ENCODE peak calls at places on chromosome 10, in four cellular contexts. E, J, L and K are unnamed samples.

GRCh38 chr10:45001382-45002148 is 842 bp downstream of the ZNF22 start:
- DNase-seq in J (no peak), E (peak), L (peak), K (peak)

GRCh38 chr10:26455567-26456315 is 17.6 kb downstream of the APBB1IP start:
- DNase-seq in J (no peak), L (no peak), E (no peak), K (no peak)

GRCh38 chr10:123559066-123559822 is 106.9 kb upstream of the GPR26 start:
- DNase-seq in J (peak), L (peak), E (peak), K (peak)

GRCh38 chr10:128744092-128744491 is 617.9 kb upstream of the MKI67 start:
- DNase-seq in E (no peak), L (no peak), J (no peak), K (no peak)

GRCh38 chr10:97792058-97792721 is 20.4 kb upstream of the SFRP5 start:
- DNase-seq in L (peak), J (no peak), E (no peak), K (peak)

GRCh38 chr10:15370212-15370740 is 813 bp downstream of the FAM171A1 start:
- DNase-seq in J (no peak), E (no peak), L (no peak), K (peak)

GRCh38 chr10:86968994-86969355 is 693 bp downstream of the ADIRF start:
- DNase-seq in L (peak), J (no peak), E (no peak), K (no peak)

GRCh38 chr10:5604236-5604925 is 62.0 kb downstream of the ASB13 start:
- DNase-seq in E (peak), J (no peak), L (no peak), K (peak)

GRCh38 chr10:120456143-120456625 is 843 bp upstream of the PLPP4 start:
- DNase-seq in J (no peak), L (no peak), E (no peak), K (no peak)

GRCh38 chr10:132001238-132001977 is 19.7 kb upstream of the BNIP3 start:
- DNase-seq in E (no peak), J (peak), L (peak), K (no peak)

GRCh38 chr10:3946234-3947229 is 161.5 kb upstream of the KLF6 start:
- DNase-seq in L (no peak), J (no peak), E (no peak), K (no peak)

GRCh38 chr10:43137701-43137970 is 609 bp upstream of the CSGALNACT2 start:
- DNase-seq in J (no peak), E (no peak), L (peak), K (peak)

GRCh38 chr10:72784551-72785421 is 92.8 kb downstream of the MCU start:
- DNase-seq in E (no peak), L (peak), J (no peak), K (peak)

GRCh38 chr10:70448236-70448635 is 6.8 kb upstream of the NODAL start:
- DNase-seq in J (no peak), E (peak), L (no peak), K (peak)

GRCh38 chr10:43965033-43965917 is 316.6 kb upstream of the ZNF32 start:
- DNase-seq in E (no peak), L (no peak), J (no peak), K (no peak)

GRCh38 chr10:60810437-60811182 is 32.3 kb downstream of the CDK1 start:
- DNase-seq in J (no peak), E (no peak), L (no peak), K (no peak)

GRCh38 chr10:68052463-68052862 is 22.6 kb downstream of the HERC4 start:
- DNase-seq in J (no peak), E (no peak), L (no peak), K (no peak)

GRCh38 chr10:129877773-129878371 is 86.2 kb downstream of the EBF3 start:
- DNase-seq in J (no peak), E (no peak), L (no peak), K (no peak)

GRCh38 chr10:54826994-54827560 is 26.0 kb upstream of the PCDH15 start:
- DNase-seq in L (no peak), J (no peak), E (no peak), K (no peak)

GRCh38 chr10:124521429-124521871 is 59.8 kb downstream of the LHPP start:
- DNase-seq in E (no peak), J (no peak), L (no peak), K (peak)

GRCh38 chr10:89129850-89130396 is 77.2 kb downstream of the CH25H start:
- DNase-seq in J (no peak), E (no peak), L (peak), K (no peak)

GRCh38 chr10:103733002-103733419 is 122.4 kb downstream of the SH3PXD2A start:
- DNase-seq in L (no peak), J (no peak), E (no peak), K (no peak)

GRCh38 chr10:89360153-89360552 is 17.7 kb upstream of the IFIT1B start:
- DNase-seq in L (no peak), J (no peak), E (no peak), K (no peak)

GRCh38 chr10:71773221-71773971 is at the start of gene VSIR:
- DNase-seq in J (peak), L (peak), E (peak), K (peak)

GRCh38 chr10:101779544-101780186 is 3.6 kb downstream of the NPM3 start:
- DNase-seq in J (no peak), E (peak), L (peak), K (peak)

GRCh38 chr10:6062101-6062771 is at the start of gene IL2RA:
- DNase-seq in E (peak), J (no peak), L (no peak), K (no peak)

GRCh38 chr10:69318087-69318996 is 40.0 kb downstream of the HK1 start:
- DNase-seq in E (peak), J (peak), L (peak), K (peak)

GRCh38 chr10:95841711-95842498 is 65.9 kb upstream of the CC2D2B start:
- DNase-seq in J (peak), L (peak), E (no peak), K (no peak)

GRCh38 chr10:71204746-71205145 is 7.6 kb upstream of the UNC5B start:
- DNase-seq in J (no peak), E (no peak), L (no peak), K (no peak)